ENCODE peak calls at places on chromosome 11, in four cellular contexts. D is GM23248; T is activated CD4-positive, alpha-beta T cell treated with anti-CD3 and anti-CD28 coated beads for 36 hours; R is activated effector memory CD4-positive, alpha-beta T cell treated with anti-CD3 and anti-CD28 coated beads, Interleukin-2, amount 50 U/mL, for 16 hours. Z is an unnamed sample.

GRCh38 chr11:86360775-86361395 is 13.8 kb upstream of the CCDC81 start:
- DNase-seq in D (peak), T (no peak), R (no peak), Z (peak)

GRCh38 chr11:64883575-64883974 is 5.2 kb upstream of the EHD1 start:
- DNase-seq in D (no peak), T (no peak), R (no peak), Z (no peak)

GRCh38 chr11:121578216-121579063 is 125.7 kb upstream of the SORL1-AS1 start:
- DNase-seq in D (peak), T (no peak), R (no peak), Z (peak)

GRCh38 chr11:28142724-28143123 is 34.5 kb downstream of the METTL15 start:
- DNase-seq in D (no peak), T (no peak), R (no peak), Z (no peak)

GRCh38 chr11:104151404-104152204 is 12.3 kb downstream of the PDGFD start:
- DNase-seq in D (peak), T (no peak), R (no peak), Z (peak)

GRCh38 chr11:48013269-48013901 is 33.0 kb downstream of the PTPRJ start:
- DNase-seq in D (peak), T (peak), R (peak), Z (peak)

GRCh38 chr11:69257838-69258658 is 35.9 kb upstream of the MYEOV start:
- DNase-seq in D (no peak), T (no peak), R (no peak), Z (no peak)

GRCh38 chr11:133656100-133656635 is 123.9 kb upstream of the OPCML start:
- DNase-seq in D (no peak), T (no peak), R (no peak), Z (no peak)

GRCh38 chr11:2114430-2115241 is 24.6 kb downstream of the IGF2 start:
- DNase-seq in D (no peak), T (no peak), R (no peak), Z (no peak)

GRCh38 chr11:2944953-2945756 is 15.9 kb upstream of the PHLDA2 start:
- DNase-seq in D (peak), T (peak), R (peak), Z (peak)

GRCh38 chr11:134044514-134045284 is 24.2 kb upstream of the JAM3 start:
- DNase-seq in D (no peak), T (no peak), R (no peak), Z (no peak)

GRCh38 chr11:8754241-8754640 is 71.6 kb downstream of the RPL27A start:
- DNase-seq in D (peak), T (no peak), R (no peak), Z (peak)

GRCh38 chr11:69320326-69320725 is 26.4 kb downstream of the MYEOV start:
- DNase-seq in D (no peak), T (no peak), R (peak), Z (no peak)